ENCODE peak calls at places on chromosomes 6 and 20, in six cellular contexts. E, A, R, H, B and V are unnamed samples.

GRCh38 chr6:118705799-118706481 is 54.5 kb upstream of the CEP85L start:
- DNase-seq in E (peak), A (no peak), R (no peak), H (no peak), B (no peak), V (no peak)

GRCh38 chr6:83868639-83869038 is 9.2 kb downstream of the CYB5R4 start:
- DNase-seq in E (peak), A (no peak), R (no peak), H (no peak), B (no peak), V (no peak)

GRCh38 chr6:16337280-16337975 is 99.0 kb downstream of the GMPR start:
- DNase-seq in E (peak), A (peak), R (peak), H (peak), B (peak), V (peak)

GRCh38 chr20:15875446-15875845 is 697.8 kb downstream of the KIF16B start:
- DNase-seq in E (no peak), A (no peak), R (no peak), H (no peak), B (no peak), V (no peak)

GRCh38 chr20:32831982-32832381 is 12.2 kb downstream of the MAPRE1 start:
- DNase-seq in E (no peak), A (no peak), R (no peak), H (no peak), B (no peak), V (no peak)

GRCh38 chr6:81380718-81381338 is 371.7 kb downstream of the TENT5A start:
- DNase-seq in E (no peak), A (no peak), R (no peak), H (no peak), B (no peak), V (no peak)

GRCh38 chr6:105483492-105483891 is 80.6 kb upstream of the PREP start:
- DNase-seq in E (peak), A (no peak), R (no peak), H (no peak), B (no peak), V (no peak)

GRCh38 chr6:100512203-100512862 is 47.6 kb upstream of the SIM1 start:
- DNase-seq in E (peak), A (no peak), R (no peak), H (no peak), B (no peak), V (no peak)

GRCh38 chr20:47246061-47246460 is 110.4 kb downstream of the ZMYND8 start:
- DNase-seq in E (no peak), A (no peak), R (no peak), H (no peak), B (no peak), V (no peak)

GRCh38 chr20:22584922-22585785 is 782 bp upstream of the FOXA2 start:
- DNase-seq in E (no peak), A (peak), R (no peak), H (no peak), B (no peak), V (no peak)

GRCh38 chr6:12034349-12034748 is 22.2 kb downstream of the HIVEP1 start:
- DNase-seq in E (no peak), A (no peak), R (no peak), H (no peak), B (no peak), V (no peak)

GRCh38 chr20:63645218-63645617 is 8.0 kb downstream of the STMN3 start:
- DNase-seq in E (no peak), A (no peak), R (no peak), H (no peak), B (no peak), V (no peak)

GRCh38 chr20:31664696-31665354 is 27.1 kb downstream of the COX4I2 start:
- DNase-seq in E (no peak), A (no peak), R (no peak), H (no peak), B (no peak), V (no peak)

GRCh38 chr20:31662372-31662854 is 24.7 kb downstream of the COX4I2 start:
- DNase-seq in E (no peak), A (no peak), R (no peak), H (no peak), B (no peak), V (no peak)

GRCh38 chr20:31663838-31664695 is 26.4 kb downstream of the COX4I2 start:
- DNase-seq in E (no peak), A (peak), R (no peak), H (no peak), B (no peak), V (no peak)

GRCh38 chr20:31663524-31663837 is 25.8 kb downstream of the COX4I2 start:
- DNase-seq in E (no peak), A (no peak), R (no peak), H (no peak), B (no peak), V (no peak)

GRCh38 chr20:31661625-31662371 is 24.1 kb downstream of the COX4I2 start:
- DNase-seq in E (peak), A (peak), R (peak), H (peak), B (peak), V (peak)
- TF ChIP-seq POLR2A in E (no peak), A (no peak), R (peak), H (no peak), B (no peak), V (peak)

GRCh38 chr6:50850223-50850751 is 31.6 kb downstream of the TFAP2B start:
- DNase-seq in E (no peak), A (no peak), R (no peak), H (no peak), B (no peak), V (no peak)
- H3K4me3 ChIP-seq in E (no peak), A (peak), R (peak), H (no peak), B (no peak), V (peak)

GRCh38 chr6:122799140-122799539 is 10.1 kb downstream of the SMPDL3A start:
- DNase-seq in E (no peak), A (no peak), R (no peak), H (no peak), B (no peak), V (no peak)
- TF ChIP-seq POLR2A in E (no peak), A (no peak), R (no peak), H (no peak), B (no peak), V (no peak)

GRCh38 chr6:1395941-1396908 is 6.8 kb downstream of the FOXF2 start:
- DNase-seq in E (no peak), A (peak), R (no peak), H (no peak), B (no peak), V (no peak)
- H3K4me3 ChIP-seq in E (no peak), A (peak), R (no peak), H (no peak), B (no peak), V (no peak)

GRCh38 chr20:30376767-30377658 is 880.5 kb upstream of the DEFB115 start:
- DNase-seq in E (peak), A (peak), R (peak), H (peak), B (peak), V (peak)
- TF ChIP-seq POLR2A in E (peak), A (no peak), R (no peak), H (no peak), B (no peak), V (no peak)

DNA sequence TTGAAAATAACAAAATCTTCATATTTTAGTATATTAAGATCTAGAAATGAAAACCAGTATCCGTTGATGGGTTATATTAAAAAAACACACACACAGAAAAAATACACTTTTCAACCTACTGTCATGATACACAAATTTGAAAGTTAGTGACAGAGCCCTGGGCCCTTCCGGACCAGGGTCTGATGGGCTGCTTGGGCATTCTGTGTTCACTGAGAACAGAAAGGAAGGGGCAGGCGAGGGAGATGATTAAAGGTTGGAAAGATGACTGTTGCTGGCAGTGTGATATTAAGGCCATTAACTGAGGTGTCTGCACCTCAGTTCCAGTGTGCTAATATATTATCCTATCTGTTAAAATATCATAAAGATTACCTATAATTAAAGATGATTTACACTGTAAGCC is 18.7 kb upstream of the QKI start:
- DNase-seq in E (no peak), A (no peak), R (no peak), H (no peak), B (no peak), V (no peak)
- H3K4me3 ChIP-seq in E (no peak), A (no peak), R (no peak), H (no peak), B (no peak), V (no peak)